ENCODE peak calls at places on chromosomes 4 and X, in eight cellular contexts. K is ovary, F is uterus, W is OCI-LY7, E is fibroblast of pulmonary artery, V is tibial artery, J is fibroblast of villous mesenchyme, P is AG09309. T is an unnamed sample.

GRCh38 chr4:163930086-163930485 is 435.6 kb downstream of the TMA16 start:
- DNase-seq in K (no peak), F (no peak), W (no peak), E (no peak), V (no peak), J (no peak), P (no peak), T (no peak)

GRCh38 chr4:85474356-85474755 is 594 bp upstream of the ARHGAP24 start:
- DNase-seq in K (no peak), F (no peak), W (no peak), E (no peak), V (no peak), J (peak), P (no peak), T (no peak)

GRCh38 chr4:173281001-173281400 is 53.2 kb downstream of the HMGB2 start:
- DNase-seq in K (no peak), F (no peak), W (no peak), E (no peak), V (no peak), J (no peak), P (no peak), T (no peak)

GRCh38 chr4:152806492-152807125 is 26.9 kb downstream of the ARFIP1 start:
- DNase-seq in K (no peak), F (no peak), W (no peak), E (peak), V (no peak), J (no peak), P (no peak), T (no peak)

GRCh38 chr4:78644744-78645330 is 93.3 kb downstream of the ANXA3 start:
- DNase-seq in K (peak), F (peak), W (peak), E (peak), V (peak), J (peak), P (peak), T (peak)

GRCh38 chrX:134484039-134484438 is 24.1 kb downstream of the HPRT1 start:
- DNase-seq in K (no peak), F (no peak), W (peak), E (peak), V (no peak), J (peak), P (no peak), T (no peak)

GRCh38 chr4:47017494-47017893 is 13.9 kb upstream of the GABRB1 start:
- DNase-seq in K (no peak), F (no peak), W (no peak), E (no peak), V (no peak), J (no peak), P (no peak), T (no peak)

GRCh38 chrX:97389761-97390192 is 506.1 kb downstream of the RPA4 start:
- DNase-seq in K (no peak), F (no peak), W (no peak), E (peak), V (no peak), J (peak), P (peak), T (no peak)

GRCh38 chrX:138756234-138756633 is 44.7 kb upstream of the FGF13 start:
- DNase-seq in K (peak), F (no peak), W (no peak), E (peak), V (peak), J (peak), P (no peak), T (peak)

GRCh38 chr4:182975806-182976205 is 58.6 kb upstream of the DCTD start:
- DNase-seq in K (no peak), F (no peak), W (no peak), E (peak), V (no peak), J (peak), P (peak), T (no peak)

GRCh38 chr4:42768125-42768748 is 111.3 kb upstream of the ATP8A1 start:
- DNase-seq in K (no peak), F (no peak), W (peak), E (no peak), V (no peak), J (no peak), P (no peak), T (peak)

GRCh38 chrX:110795645-110796510 is at the start of gene CHRDL1:
- DNase-seq in K (peak), F (peak), W (no peak), E (no peak), V (peak), J (no peak), P (no peak), T (peak)

GRCh38 chr4:182144621-182145359 is 98.4 kb upstream of the TENM3 start:
- DNase-seq in K (no peak), F (peak), W (no peak), E (peak), V (no peak), J (no peak), P (no peak), T (peak)

GRCh38 chr4:168318266-168318895 is at the start of gene DDX60:
- DNase-seq in K (peak), F (peak), W (peak), E (peak), V (peak), J (peak), P (no peak), T (peak)

GRCh38 chr4:99817310-99817885 is 771 bp downstream of the DAPP1 start:
- DNase-seq in K (no peak), F (no peak), W (peak), E (no peak), V (no peak), J (no peak), P (no peak), T (no peak)

GRCh38 chrX:94722578-94722977 is 1048.6 kb downstream of the FAM133A start:
- DNase-seq in K (no peak), F (no peak), W (no peak), E (no peak), V (no peak), J (no peak), P (no peak), T (no peak)

GRCh38 chr4:139841464-139842195 is 176.0 kb downstream of the MGST2 start:
- DNase-seq in K (no peak), F (no peak), W (peak), E (no peak), V (no peak), J (no peak), P (no peak), T (peak)

GRCh38 chrX:15761564-15762191 is 23.6 kb downstream of the CA5B start:
- DNase-seq in K (no peak), F (no peak), W (peak), E (peak), V (no peak), J (peak), P (no peak), T (peak)

GRCh38 chrX:134642394-134642793 is 15.9 kb downstream of the PLAC1 start:
- DNase-seq in K (no peak), F (no peak), W (no peak), E (peak), V (no peak), J (peak), P (no peak), T (no peak)

GRCh38 chr4:40323866-40324265 is 11.3 kb upstream of the CHRNA9 start:
- DNase-seq in K (no peak), F (no peak), W (no peak), E (no peak), V (no peak), J (no peak), P (no peak), T (no peak)

GRCh38 chr4:103032575-103032974 is 13.1 kb upstream of the SLC9B1 start:
- DNase-seq in K (no peak), F (no peak), W (peak), E (peak), V (no peak), J (peak), P (no peak), T (no peak)

GRCh38 chrX:152817082-152817744 is 13.3 kb downstream of the CETN2 start:
- DNase-seq in K (no peak), F (no peak), W (peak), E (peak), V (no peak), J (peak), P (no peak), T (peak)

GRCh38 chr4:47674173-47674572 is 163.7 kb downstream of the CORIN start:
- DNase-seq in K (no peak), F (no peak), W (no peak), E (no peak), V (no peak), J (no peak), P (no peak), T (no peak)

GRCh38 chr4:150849016-150849415 is 166.1 kb downstream of the LRBA start:
- DNase-seq in K (no peak), F (no peak), W (no peak), E (no peak), V (no peak), J (no peak), P (no peak), T (no peak)

GRCh38 chr4:91116861-91117260 is 989.7 kb downstream of the CCSER1 start:
- DNase-seq in K (no peak), F (no peak), W (no peak), E (peak), V (no peak), J (no peak), P (no peak), T (no peak)

GRCh38 chr4:132275583-132276121 is 873.4 kb upstream of the PCDH10 start:
- DNase-seq in K (no peak), F (no peak), W (no peak), E (no peak), V (no peak), J (no peak), P (no peak), T (no peak)

GRCh38 chrX:101357166-101357795 is 8.7 kb upstream of the TIMM8A start:
- DNase-seq in K (no peak), F (no peak), W (peak), E (peak), V (no peak), J (peak), P (no peak), T (no peak)

GRCh38 chr4:85402371-85402770 is 72.6 kb upstream of the ARHGAP24 start:
- DNase-seq in K (no peak), F (no peak), W (no peak), E (peak), V (no peak), J (peak), P (peak), T (no peak)

GRCh38 chrX:140701480-140701879 is 8.1 kb upstream of the LINC00632 start:
- DNase-seq in K (no peak), F (no peak), W (no peak), E (peak), V (no peak), J (peak), P (no peak), T (no peak)

GRCh38 chr4:53905935-53906377 is 158.4 kb downstream of the CHIC2 start:
- DNase-seq in K (peak), F (peak), W (peak), E (peak), V (no peak), J (peak), P (no peak), T (no peak)

GRCh38 chr4:42357325-42357724 is 40.0 kb upstream of the SHISA3 start:
- DNase-seq in K (no peak), F (no peak), W (no peak), E (no peak), V (no peak), J (no peak), P (no peak), T (no peak)

GRCh38 chr4:62898115-62898514 is 1511.1 kb downstream of the TECRL start:
- DNase-seq in K (no peak), F (no peak), W (no peak), E (no peak), V (no peak), J (no peak), P (no peak), T (no peak)

GRCh38 chr4:93654276-93654675 is 174.3 kb upstream of the ATOH1 start:
- DNase-seq in K (no peak), F (no peak), W (no peak), E (no peak), V (no peak), J (no peak), P (no peak), T (no peak)

GRCh38 chr4:189096717-189097116 is 844.0 kb upstream of the FRG1 start:
- DNase-seq in K (no peak), F (no peak), W (no peak), E (no peak), V (no peak), J (no peak), P (no peak), T (no peak)
- TF ChIP-seq CTCF in K (no peak), F (no peak), W (peak), E (no peak), V (no peak), J (peak), P (no peak), T (peak)

GRCh38 chr4:2180410-2180809 is 61.5 kb downstream of the HAUS3 start:
- DNase-seq in K (no peak), F (no peak), W (no peak), E (no peak), V (no peak), J (no peak), P (no peak), T (no peak)

GRCh38 chr4:2175990-2176698 is 65.8 kb downstream of the HAUS3 start:
- DNase-seq in K (no peak), F (no peak), W (no peak), E (no peak), V (no peak), J (no peak), P (no peak), T (no peak)

GRCh38 chr4:2178986-2179385 is 62.9 kb downstream of the HAUS3 start:
- DNase-seq in K (no peak), F (no peak), W (no peak), E (no peak), V (no peak), J (no peak), P (no peak), T (no peak)

GRCh38 chr4:2179717-2180116 is 62.2 kb downstream of the HAUS3 start:
- DNase-seq in K (no peak), F (no peak), W (no peak), E (no peak), V (no peak), J (no peak), P (no peak), T (no peak)

DNA sequence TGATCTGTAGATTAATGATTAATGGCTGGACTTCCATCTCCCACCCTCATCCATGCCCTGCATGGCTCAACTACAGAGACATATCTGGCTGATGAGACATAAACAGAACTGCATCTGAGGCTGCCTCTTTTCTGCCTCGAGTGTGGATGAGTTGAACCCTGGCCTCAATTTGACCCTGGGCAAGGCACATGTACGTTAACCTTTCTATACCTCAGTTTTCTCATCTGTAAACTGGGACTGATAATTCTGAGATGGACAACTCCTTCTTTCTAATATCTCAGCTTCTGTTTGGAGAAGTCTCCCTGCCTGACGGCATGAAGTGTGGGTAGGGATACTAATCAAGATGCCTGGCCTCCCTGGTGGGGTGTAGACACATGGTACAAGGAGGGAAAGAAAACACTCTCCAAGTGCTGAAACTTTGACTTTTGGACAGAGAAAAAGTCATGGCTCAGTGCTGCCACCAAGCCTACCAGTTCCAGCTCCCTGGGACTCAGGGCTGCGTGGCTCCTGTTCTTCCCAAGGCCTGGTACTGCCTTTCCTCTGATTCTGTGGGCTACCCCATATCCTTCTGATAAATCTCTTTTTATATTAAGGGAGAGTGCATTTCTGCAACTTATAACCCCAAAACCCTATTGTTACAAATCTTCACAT is 64.4 kb downstream of the HAUS3 start:
- DNase-seq in K (no peak), F (no peak), W (no peak), E (peak), V (no peak), J (no peak), P (no peak), T (no peak)
- TF ChIP-seq CTCF in K (no peak), F (no peak), W (no peak), E (peak), V (no peak), J (no peak), P (no peak), T (no peak)

GRCh38 chrX:70774223-70774622 is 134.3 kb downstream of the TEX11 start:
- DNase-seq in K (no peak), F (no peak), W (no peak), E (no peak), V (no peak), J (no peak), P (no peak), T (no peak)

GRCh38 chrX:70769659-70770232 is 138.8 kb downstream of the TEX11 start:
- DNase-seq in K (no peak), F (no peak), W (peak), E (peak), V (no peak), J (peak), P (no peak), T (no peak)
- TF ChIP-seq CTCF in K (no peak), F (no peak), W (peak), E (peak), V (no peak), J (peak), P (peak), T (peak)

DNA sequence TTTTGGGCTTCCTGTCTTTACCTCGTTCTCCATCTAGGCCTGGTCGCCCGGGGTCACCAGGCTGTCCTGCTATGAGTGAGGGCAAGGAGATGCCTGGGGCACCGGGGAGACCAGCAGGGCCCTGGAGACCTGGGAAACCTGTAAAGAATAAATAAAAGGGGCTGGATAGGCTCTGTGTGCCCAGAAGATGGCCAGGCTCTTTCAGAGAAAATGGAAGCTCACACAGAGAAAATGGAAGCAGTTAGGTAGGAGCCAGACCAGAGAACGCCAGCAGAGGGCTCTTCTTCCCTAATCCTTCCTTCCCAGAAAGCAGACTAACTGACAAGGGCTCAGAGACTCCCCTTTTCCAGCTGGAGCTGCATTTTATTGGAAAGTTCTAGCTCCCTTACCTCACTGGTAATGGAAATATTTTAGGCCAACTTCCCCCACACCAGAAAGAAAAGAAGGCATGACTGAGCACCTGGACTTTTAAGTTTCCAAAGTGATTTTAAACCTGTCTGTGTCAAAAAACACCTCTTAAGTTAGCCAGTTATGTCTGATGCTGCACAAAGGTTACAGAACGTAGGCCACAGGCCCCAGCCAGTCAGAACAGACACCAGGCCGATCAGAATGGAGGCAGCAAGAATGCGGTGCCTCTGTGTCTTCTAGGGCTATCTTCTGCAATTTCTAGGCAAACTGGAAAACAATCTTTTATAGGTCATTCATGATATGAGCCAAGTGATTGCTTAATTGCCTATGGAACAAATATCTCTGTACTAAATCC is 74.0 kb downstream of the ATG4A start:
- DNase-seq in K (no peak), F (peak), W (no peak), E (peak), V (no peak), J (peak), P (no peak), T (peak)
- TF ChIP-seq CTCF in K (no peak), F (peak), W (peak), E (peak), V (no peak), J (peak), P (peak), T (peak)

GRCh38 chrX:6574762-6575161 is 39.8 kb upstream of the VCX3A start:
- DNase-seq in K (no peak), F (no peak), W (peak), E (no peak), V (no peak), J (no peak), P (no peak), T (peak)
- TF ChIP-seq CTCF in K (no peak), F (no peak), W (peak), E (no peak), V (no peak), J (no peak), P (no peak), T (no peak)

DNA sequence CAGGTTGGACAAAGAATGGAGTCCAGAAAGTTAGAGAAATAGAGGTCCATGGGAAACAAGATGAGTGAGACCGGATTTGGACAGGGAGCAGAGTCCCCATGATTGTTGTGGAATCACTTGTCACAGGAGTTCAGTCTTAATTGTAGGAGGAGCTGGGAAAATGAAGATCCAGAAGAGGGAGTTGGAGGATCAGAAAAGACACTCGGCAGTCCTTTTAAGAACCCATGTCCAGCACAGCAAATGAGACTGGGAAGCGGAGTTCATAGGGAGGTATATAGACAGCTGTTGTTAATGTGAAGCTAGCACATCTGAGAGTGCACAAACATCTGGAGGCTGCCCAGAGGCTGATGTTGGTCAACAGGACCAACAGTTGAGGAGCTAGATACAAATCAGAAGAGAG is 111.4 kb upstream of the RXFP1 start:
- DNase-seq in K (no peak), F (no peak), W (no peak), E (peak), V (no peak), J (peak), P (peak), T (no peak)
- TF ChIP-seq CTCF in K (no peak), F (no peak), W (no peak), E (no peak), V (no peak), J (peak), P (peak), T (no peak)

DNA sequence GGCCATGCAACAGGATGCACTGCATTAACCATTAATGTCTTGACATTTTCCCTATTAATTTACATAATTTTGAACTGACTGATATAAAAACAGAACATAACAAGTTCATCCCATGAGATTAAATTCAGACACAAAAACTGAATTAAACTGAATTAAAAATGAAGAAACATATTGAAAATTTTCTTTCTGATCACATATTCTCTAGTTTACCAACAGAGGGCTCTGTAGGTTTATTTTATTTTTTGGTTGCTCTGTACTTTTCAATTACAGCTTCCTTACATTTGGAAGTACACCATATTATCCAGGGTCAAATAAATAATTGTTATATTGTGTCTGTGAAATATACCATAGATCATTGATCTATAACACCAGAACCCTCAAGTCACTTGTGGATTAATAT is 27.3 kb upstream of the CT83 start:
- DNase-seq in K (no peak), F (no peak), W (peak), E (peak), V (no peak), J (peak), P (no peak), T (no peak)
- TF ChIP-seq CTCF in K (no peak), F (no peak), W (peak), E (peak), V (no peak), J (no peak), P (no peak), T (peak)

DNA sequence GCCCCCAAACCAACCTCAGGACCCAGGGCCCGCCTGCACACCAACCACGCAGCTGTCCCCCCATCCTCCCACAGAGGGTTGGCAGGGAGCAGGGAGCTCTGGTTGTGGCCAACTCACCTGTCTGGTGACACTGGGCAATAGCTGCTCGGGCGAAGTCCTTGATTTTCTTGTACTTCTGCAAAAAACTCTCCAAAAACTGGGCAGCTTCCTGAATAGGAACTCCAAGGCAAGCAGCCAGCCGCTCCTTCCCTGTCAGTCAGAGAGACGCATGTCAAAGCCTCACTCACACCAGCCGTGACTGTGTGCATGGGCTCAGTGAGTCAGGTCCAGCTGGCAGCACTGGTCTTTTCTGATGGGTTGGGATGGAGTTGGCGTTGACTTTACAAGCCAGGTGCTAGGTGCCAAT is 26.4 kb downstream of the NAT8L start:
- DNase-seq in K (peak), F (no peak), W (no peak), E (no peak), V (peak), J (no peak), P (no peak), T (no peak)
- TF ChIP-seq CTCF in K (no peak), F (no peak), W (no peak), E (no peak), V (no peak), J (no peak), P (no peak), T (no peak)